ENCODE peak calls at places on chromosomes 13 and 19, in five cellular contexts. One of them, this sample, is unnamed.

GRCh38 chr19:19591133-19591825 is 27.2 kb downstream of the PBX4 start:
- DNase-seq in uterus: no peak
- DNase-seq in fibroblast of pulmonary artery: peak; percentile 90
- DNase-seq in right lobe of liver: no peak
- DNase-seq in thyroid gland: peak; percentile 58
- DNase-seq in this sample: peak; percentile 89

GRCh38 chr19:58196911-58197616 is 14.2 kb downstream of the ZNF274 start:
- DNase-seq in uterus: no peak
- DNase-seq in fibroblast of pulmonary artery: peak; percentile 43
- DNase-seq in right lobe of liver: no peak
- DNase-seq in thyroid gland: no peak
- DNase-seq in this sample: peak; percentile 28

GRCh38 chr19:27740396-27740795 is 1472.6 kb downstream of the UQCRFS1 start:
- DNase-seq in uterus: no peak
- DNase-seq in fibroblast of pulmonary artery: no peak
- DNase-seq in right lobe of liver: peak; percentile 17
- DNase-seq in thyroid gland: no peak
- DNase-seq in this sample: no peak

GRCh38 chr19:16325671-16326400 is 1.2 kb downstream of the KLF2 start:
- DNase-seq in uterus: peak; percentile 53
- DNase-seq in fibroblast of pulmonary artery: peak; percentile 59
- DNase-seq in right lobe of liver: peak; percentile 56
- DNase-seq in thyroid gland: peak; percentile 40
- DNase-seq in this sample: peak; percentile 63

GRCh38 chr13:70107498-70108271 is at the start of gene ATXN8OS:
- DNase-seq in uterus: no peak
- DNase-seq in fibroblast of pulmonary artery: no peak
- DNase-seq in right lobe of liver: no peak
- DNase-seq in thyroid gland: no peak
- DNase-seq in this sample: no peak

GRCh38 chr19:40165362-40165937 is 25.8 kb upstream of the MAP3K10 start:
- DNase-seq in uterus: peak; percentile 16
- DNase-seq in fibroblast of pulmonary artery: peak; percentile 49
- DNase-seq in right lobe of liver: peak; percentile 49
- DNase-seq in thyroid gland: peak; percentile 49
- DNase-seq in this sample: peak; percentile 44

GRCh38 chr13:78265098-78265497 is 338.3 kb downstream of the POU4F1 start:
- DNase-seq in uterus: no peak
- DNase-seq in fibroblast of pulmonary artery: no peak
- DNase-seq in right lobe of liver: no peak
- DNase-seq in thyroid gland: no peak
- DNase-seq in this sample: no peak

GRCh38 chr13:72643339-72643989 is 84.0 kb downstream of the MZT1 start:
- DNase-seq in uterus: no peak
- DNase-seq in fibroblast of pulmonary artery: peak; percentile 70
- DNase-seq in right lobe of liver: no peak
- DNase-seq in thyroid gland: peak; percentile 52
- DNase-seq in this sample: peak; percentile 63

GRCh38 chr13:85828094-85828684 is 29.0 kb upstream of the SLITRK6 start:
- DNase-seq in uterus: no peak
- DNase-seq in fibroblast of pulmonary artery: peak; percentile 44
- DNase-seq in right lobe of liver: no peak
- DNase-seq in thyroid gland: no peak
- DNase-seq in this sample: peak; percentile 38

GRCh38 chr19:31676271-31677004 is 327.2 kb upstream of the TSHZ3 start:
- DNase-seq in uterus: no peak
- DNase-seq in fibroblast of pulmonary artery: no peak
- DNase-seq in right lobe of liver: no peak
- DNase-seq in thyroid gland: peak; percentile 26
- DNase-seq in this sample: no peak

GRCh38 chr13:109644069-109644750 is 142.2 kb downstream of the IRS2 start:
- DNase-seq in uterus: no peak
- DNase-seq in fibroblast of pulmonary artery: no peak
- DNase-seq in right lobe of liver: no peak
- DNase-seq in thyroid gland: no peak
- DNase-seq in this sample: no peak

GRCh38 chr19:4234142-4234861 is 5.0 kb downstream of the EBI3 start:
- DNase-seq in uterus: no peak
- DNase-seq in fibroblast of pulmonary artery: no peak
- DNase-seq in right lobe of liver: no peak
- DNase-seq in thyroid gland: no peak
- DNase-seq in this sample: no peak

GRCh38 chr19:33465371-33465770 is 56.2 kb downstream of the PEPD start:
- DNase-seq in uterus: no peak
- DNase-seq in fibroblast of pulmonary artery: no peak
- DNase-seq in right lobe of liver: peak; percentile 25
- DNase-seq in thyroid gland: no peak
- DNase-seq in this sample: no peak

GRCh38 chr13:42574011-42574410 is at the start of gene TNFSF11:
- DNase-seq in uterus: no peak
- DNase-seq in fibroblast of pulmonary artery: no peak
- DNase-seq in right lobe of liver: no peak
- DNase-seq in thyroid gland: no peak
- DNase-seq in this sample: peak; percentile 10

GRCh38 chr13:44857061-44857460 is 132.2 kb downstream of the NUFIP1 start:
- DNase-seq in uterus: no peak
- DNase-seq in fibroblast of pulmonary artery: no peak
- DNase-seq in right lobe of liver: no peak
- DNase-seq in thyroid gland: no peak
- DNase-seq in this sample: no peak

GRCh38 chr19:33071887-33072286 is 7.2 kb upstream of the RHPN2 start:
- DNase-seq in uterus: no peak
- DNase-seq in fibroblast of pulmonary artery: no peak
- DNase-seq in right lobe of liver: no peak
- DNase-seq in thyroid gland: no peak
- DNase-seq in this sample: no peak

GRCh38 chr13:83372786-83373185 is 509.5 kb downstream of the SLITRK1 start:
- DNase-seq in uterus: no peak
- DNase-seq in fibroblast of pulmonary artery: no peak
- DNase-seq in right lobe of liver: no peak
- DNase-seq in thyroid gland: no peak
- DNase-seq in this sample: peak; percentile 48

GRCh38 chr13:82370306-82370705 is 1512.0 kb downstream of the SLITRK1 start:
- DNase-seq in uterus: no peak
- DNase-seq in fibroblast of pulmonary artery: peak; percentile 3
- DNase-seq in right lobe of liver: no peak
- DNase-seq in thyroid gland: no peak
- DNase-seq in this sample: no peak

GRCh38 chr13:24671367-24672117 is 8.7 kb upstream of the ATP12A start:
- DNase-seq in uterus: peak; percentile 55
- DNase-seq in fibroblast of pulmonary artery: peak; percentile 78
- DNase-seq in right lobe of liver: peak; percentile 44
- DNase-seq in thyroid gland: peak; percentile 38
- DNase-seq in this sample: peak; percentile 84

GRCh38 chr13:27403252-27403678 is 21.2 kb upstream of the GTF3A start:
- DNase-seq in uterus: no peak
- DNase-seq in fibroblast of pulmonary artery: peak; percentile 58
- DNase-seq in right lobe of liver: no peak
- DNase-seq in thyroid gland: peak; percentile 26
- DNase-seq in this sample: peak; percentile 53

GRCh38 chr19:49862411-49863253 is 4.7 kb downstream of the PNKP start:
- DNase-seq in uterus: peak; percentile 18
- DNase-seq in fibroblast of pulmonary artery: no peak
- DNase-seq in right lobe of liver: peak; percentile 53
- DNase-seq in thyroid gland: peak; percentile 44
- DNase-seq in this sample: no peak
- TF ChIP-seq CTCF in uterus: no peak
- TF ChIP-seq CTCF in fibroblast of pulmonary artery: no peak
- TF ChIP-seq CTCF in right lobe of liver: no peak
- TF ChIP-seq CTCF in thyroid gland: no peak
- TF ChIP-seq CTCF in this sample: peak; percentile 21

DNA sequence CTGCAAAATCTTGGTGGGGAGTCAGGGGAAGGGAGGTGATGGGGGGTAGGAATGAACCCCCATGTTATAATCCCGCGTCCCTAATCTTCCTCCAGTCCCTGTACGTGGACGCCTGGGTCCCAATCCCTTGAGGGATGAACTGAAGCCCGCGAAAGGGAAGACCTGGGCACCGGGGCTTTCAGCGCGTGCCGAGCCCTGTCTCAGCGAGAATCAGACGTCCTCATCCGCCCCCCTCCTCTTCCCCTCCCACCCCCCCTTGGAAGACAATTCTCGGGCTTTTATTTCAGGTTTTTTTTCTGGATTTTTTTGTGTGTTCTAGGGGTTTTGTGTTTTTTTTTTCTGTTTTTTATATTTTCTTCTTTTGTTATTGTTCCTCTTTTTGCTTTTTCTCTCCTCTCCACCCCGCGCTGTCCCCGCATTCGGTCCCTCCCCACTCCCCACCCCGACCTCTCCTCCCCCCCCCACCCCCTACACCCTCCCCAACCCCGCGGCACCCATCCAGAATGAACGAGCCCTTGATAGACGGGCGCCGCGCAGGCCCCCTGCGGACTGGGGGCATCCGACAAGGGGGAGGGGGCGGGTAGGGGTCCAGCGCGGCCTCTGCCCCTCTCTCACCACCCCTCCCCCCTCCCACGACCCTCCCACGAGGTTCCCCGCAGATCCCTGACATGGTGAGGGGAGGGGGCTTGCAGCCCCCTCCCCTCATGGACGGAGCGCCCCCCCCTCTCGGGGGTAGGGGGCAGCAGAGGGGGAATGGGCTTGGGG is 10.3 kb downstream of the C19orf81 start:
- DNase-seq in uterus: no peak
- DNase-seq in fibroblast of pulmonary artery: no peak
- DNase-seq in right lobe of liver: no peak
- DNase-seq in thyroid gland: no peak
- DNase-seq in this sample: no peak
- H3K4me3 ChIP-seq in uterus: no peak overlapping the region
- H3K4me3 ChIP-seq in fibroblast of pulmonary artery: peak overlapping the region; percentile 40
- H3K4me3 ChIP-seq in right lobe of liver: no peak overlapping the region
- H3K4me3 ChIP-seq in thyroid gland: no peak overlapping the region
- H3K4me3 ChIP-seq in this sample: no peak overlapping the region

DNA sequence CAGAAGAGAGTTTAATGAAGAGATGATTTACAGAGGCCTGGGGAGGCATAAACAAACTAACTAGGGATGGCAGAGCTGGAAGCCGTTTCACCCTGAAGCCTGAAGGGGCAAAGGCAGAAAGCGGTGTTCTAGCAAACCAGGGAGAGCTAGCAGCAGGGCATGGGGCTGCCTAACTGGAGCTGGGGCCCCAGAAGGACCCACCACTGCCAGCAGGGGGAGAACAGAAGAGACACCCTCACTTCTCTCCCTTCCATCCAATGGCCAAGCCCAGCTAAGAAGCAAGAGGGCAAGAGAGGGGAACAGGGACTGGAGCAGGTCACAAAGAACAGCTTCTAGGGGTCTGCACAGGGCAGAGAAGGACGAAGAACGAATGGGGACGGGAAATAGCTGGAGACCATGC is 195.5 kb downstream of the KATNAL1 start:
- DNase-seq in uterus: no peak
- DNase-seq in fibroblast of pulmonary artery: no peak
- DNase-seq in right lobe of liver: no peak
- DNase-seq in thyroid gland: no peak
- DNase-seq in this sample: no peak
- TF ChIP-seq CTCF in uterus: no peak
- TF ChIP-seq CTCF in fibroblast of pulmonary artery: peak; percentile 27
- TF ChIP-seq CTCF in right lobe of liver: no peak
- TF ChIP-seq CTCF in thyroid gland: no peak
- TF ChIP-seq CTCF in this sample: peak; percentile 37

GRCh38 chr13:108328848-108329247 is 59.3 kb downstream of the TNFSF13B start:
- DNase-seq in uterus: no peak
- DNase-seq in fibroblast of pulmonary artery: no peak
- DNase-seq in right lobe of liver: no peak
- DNase-seq in thyroid gland: no peak
- DNase-seq in this sample: no peak

GRCh38 chr13:108332791-108333190 is 63.3 kb downstream of the TNFSF13B start:
- DNase-seq in uterus: no peak
- DNase-seq in fibroblast of pulmonary artery: no peak
- DNase-seq in right lobe of liver: no peak
- DNase-seq in thyroid gland: no peak
- DNase-seq in this sample: no peak
- H3K4me3 ChIP-seq in uterus: no peak overlapping the region
- H3K4me3 ChIP-seq in fibroblast of pulmonary artery: no peak overlapping the region
- H3K4me3 ChIP-seq in right lobe of liver: no peak overlapping the region
- H3K4me3 ChIP-seq in thyroid gland: no peak overlapping the region
- H3K4me3 ChIP-seq in this sample: no peak overlapping the region

GRCh38 chr19:10471909-10472308 is 31.2 kb downstream of the KEAP1 start:
- DNase-seq in uterus: no peak
- DNase-seq in fibroblast of pulmonary artery: peak; percentile 64
- DNase-seq in right lobe of liver: no peak
- DNase-seq in thyroid gland: no peak
- DNase-seq in this sample: peak; percentile 65
- TF ChIP-seq CTCF in uterus: no peak
- TF ChIP-seq CTCF in fibroblast of pulmonary artery: peak; percentile 51
- TF ChIP-seq CTCF in right lobe of liver: peak; percentile 34
- TF ChIP-seq CTCF in thyroid gland: no peak
- TF ChIP-seq CTCF in this sample: peak; percentile 49

GRCh38 chr19:6768236-6768785 is 1.1 kb upstream of the SH2D3A start:
- DNase-seq in uterus: no peak
- DNase-seq in fibroblast of pulmonary artery: no peak
- DNase-seq in right lobe of liver: no peak
- DNase-seq in thyroid gland: no peak
- DNase-seq in this sample: no peak

GRCh38 chr19:6766357-6767080 is 716 bp downstream of the SH2D3A start:
- DNase-seq in uterus: no peak
- DNase-seq in fibroblast of pulmonary artery: no peak
- DNase-seq in right lobe of liver: no peak
- DNase-seq in thyroid gland: no peak
- DNase-seq in this sample: no peak

GRCh38 chr19:6767357-6768235 is at the start of gene SH2D3A:
- DNase-seq in uterus: peak; percentile 40
- DNase-seq in fibroblast of pulmonary artery: peak; percentile 53
- DNase-seq in right lobe of liver: peak; percentile 88
- DNase-seq in thyroid gland: peak; percentile 94
- DNase-seq in this sample: peak; percentile 37

GRCh38 chr19:6765738-6766356 is 1.4 kb downstream of the SH2D3A start:
- DNase-seq in uterus: no peak
- DNase-seq in fibroblast of pulmonary artery: no peak
- DNase-seq in right lobe of liver: peak; percentile 59
- DNase-seq in thyroid gland: peak; percentile 98
- DNase-seq in this sample: no peak

DNA sequence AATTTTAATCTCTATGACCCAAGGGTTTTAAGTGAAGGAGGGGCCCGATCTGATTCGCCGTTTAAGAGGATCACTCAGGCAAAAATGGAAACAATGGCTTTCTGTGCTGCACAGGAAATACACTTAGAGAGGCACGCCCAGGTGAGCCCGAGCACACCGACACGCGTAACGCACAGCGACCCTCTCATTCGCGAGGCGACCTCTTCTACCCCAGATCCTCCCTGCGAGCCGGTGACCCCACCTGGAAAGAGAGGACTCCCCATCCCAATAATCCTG is 216 bp downstream of the SH2D3A start:
- DNase-seq in uterus: no peak
- DNase-seq in fibroblast of pulmonary artery: no peak
- DNase-seq in right lobe of liver: no peak
- DNase-seq in thyroid gland: no peak
- DNase-seq in this sample: no peak
- H3K4me3 ChIP-seq in uterus: no peak overlapping the region
- H3K4me3 ChIP-seq in fibroblast of pulmonary artery: peak overlapping the region; percentile 33
- H3K4me3 ChIP-seq in right lobe of liver: peak overlapping the region; percentile 27
- H3K4me3 ChIP-seq in thyroid gland: peak overlapping the region; percentile 32
- H3K4me3 ChIP-seq in this sample: peak overlapping the region; percentile 14

DNA sequence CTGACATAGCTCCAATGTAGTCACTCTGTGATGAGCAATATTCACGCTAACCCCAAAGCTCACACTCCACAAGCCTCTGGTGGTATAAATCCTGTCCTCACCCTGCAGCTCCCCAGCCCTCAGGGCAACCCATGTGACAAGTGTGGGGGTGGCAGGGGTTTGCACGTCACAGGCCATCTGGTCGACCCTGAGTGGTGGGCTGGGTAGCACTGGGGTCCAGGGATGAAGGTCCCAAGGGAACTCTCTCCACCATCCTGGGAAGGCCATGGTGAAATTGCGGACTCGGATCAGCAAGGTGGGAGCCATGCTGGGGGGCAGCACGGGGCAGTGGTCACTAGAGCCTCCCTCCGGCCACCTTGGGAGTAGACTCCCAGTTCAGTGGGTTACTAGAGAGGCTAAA is 100.0 kb upstream of the SOX1 start:
- DNase-seq in uterus: no peak
- DNase-seq in fibroblast of pulmonary artery: no peak
- DNase-seq in right lobe of liver: no peak
- DNase-seq in thyroid gland: no peak
- DNase-seq in this sample: no peak
- TF ChIP-seq CTCF in uterus: no peak
- TF ChIP-seq CTCF in fibroblast of pulmonary artery: no peak
- TF ChIP-seq CTCF in right lobe of liver: no peak
- TF ChIP-seq CTCF in thyroid gland: no peak
- TF ChIP-seq CTCF in this sample: no peak

This sample was measured in cardiac fibroblast.